ENCODE peak calls at places on chromosomes 13 and 19, in six cellular contexts. L is fibroblast of the conjunctiva; F is naive thymus-derived CD4-positive, alpha-beta T cell; S is EL; R is NCI-H1436; Q is activated CD4-positive, alpha-beta T cell treated with anti-CD3 and anti-CD28 coated beads, Interleukin-2, amount 10 ng/mL, durations not matched to agents 7 days and 5 days. E is an unnamed sample.

GRCh38 chr13:36098080-36098479 is 33.1 kb downstream of the DCLK1 start:
- DNase-seq in L (no peak), F (no peak), S (no peak), R (no peak), Q (no peak), E (no peak)

GRCh38 chr13:73657821-73658540 is 476.2 kb downstream of the KLF12 start:
- DNase-seq in L (peak), F (no peak), S (peak), R (no peak), Q (no peak), E (no peak)

GRCh38 chr13:94950303-94950702 is 238.0 kb upstream of the SOX21 start:
- DNase-seq in L (no peak), F (no peak), S (no peak), R (no peak), Q (no peak), E (no peak)

GRCh38 chr13:102197193-102197592 is 204.7 kb downstream of the FGF14 start:
- DNase-seq in L (no peak), F (no peak), S (no peak), R (no peak), Q (no peak), E (no peak)

GRCh38 chr13:113148940-113149503 is 9.4 kb upstream of the PROZ start:
- DNase-seq in L (no peak), F (no peak), S (no peak), R (no peak), Q (no peak), E (no peak)

GRCh38 chr19:36054733-36055686 is at the start of gene WDR62:
- DNase-seq in L (no peak), F (peak), S (peak), R (peak), Q (peak), E (peak)

GRCh38 chr19:56690668-56691067 is 19.1 kb upstream of the ZNF835 start:
- DNase-seq in L (no peak), F (no peak), S (no peak), R (no peak), Q (no peak), E (peak)

GRCh38 chr19:57334191-57334590 is 13.9 kb downstream of the ZNF543 start:
- DNase-seq in L (no peak), F (no peak), S (no peak), R (no peak), Q (no peak), E (no peak)

GRCh38 chr13:44306401-44307192 is 67.0 kb upstream of the SERP2 start:
- DNase-seq in L (peak), F (no peak), S (peak), R (no peak), Q (no peak), E (no peak)

GRCh38 chr13:101127741-101128353 is 288.5 kb downstream of the NALCN start:
- DNase-seq in L (peak), F (no peak), S (peak), R (peak), Q (peak), E (peak)

GRCh38 chr19:55640043-55640576 is 692 bp upstream of the ZNF580 start:
- DNase-seq in L (no peak), F (peak), S (peak), R (peak), Q (peak), E (no peak)

GRCh38 chr13:50208826-50209335 is 193.6 kb downstream of the KCNRG start:
- DNase-seq in L (peak), F (no peak), S (peak), R (no peak), Q (no peak), E (peak)

GRCh38 chr13:35694549-35695233 is 218.2 kb upstream of the MAB21L1 start:
- DNase-seq in L (no peak), F (no peak), S (no peak), R (no peak), Q (no peak), E (no peak)

GRCh38 chr19:55319786-55320185 is 5.4 kb downstream of the TMEM150B start:
- DNase-seq in L (no peak), F (no peak), S (peak), R (no peak), Q (no peak), E (no peak)

GRCh38 chr13:46113596-46113995 is 8.8 kb upstream of the CPB2 start:
- DNase-seq in L (no peak), F (no peak), S (peak), R (no peak), Q (no peak), E (no peak)

GRCh38 chr19:55345101-55345817 is 5.6 kb downstream of the KMT5C start:
- DNase-seq in L (no peak), F (no peak), S (no peak), R (no peak), Q (no peak), E (no peak)

E was measured in KG1.